ENCODE peak calls at places on chromosomes 11 and 22, in six cellular contexts. One of them, this sample, is unnamed.

GRCh38 chr22:38879102-38879729 is 7.2 kb upstream of the CBX6 start:
- DNase-seq in left lung: no peak
- DNase-seq in IMR-90: no peak
- DNase-seq in coronary artery: no peak
- DNase-seq in WTC11: no peak
- DNase-seq in OCI-LY7: no peak
- DNase-seq in this sample: no peak

GRCh38 chr11:14054708-14055107 is 92.2 kb downstream of the SPON1 start:
- DNase-seq in OCI-LY7: peak
- DNase-seq in left lung: no peak
- DNase-seq in IMR-90: no peak
- DNase-seq in WTC11: no peak
- DNase-seq in coronary artery: no peak
- DNase-seq in this sample: no peak

GRCh38 chr11:124068711-124069110 is 27.6 kb upstream of the OR10G7 start:
- DNase-seq in coronary artery: no peak
- DNase-seq in left lung: no peak
- DNase-seq in WTC11: no peak
- DNase-seq in IMR-90: no peak
- DNase-seq in OCI-LY7: no peak
- DNase-seq in this sample: no peak

GRCh38 chr11:11640152-11640551 is 18.3 kb upstream of the GALNT18 start:
- DNase-seq in left lung: no peak
- DNase-seq in OCI-LY7: no peak
- DNase-seq in WTC11: no peak
- DNase-seq in IMR-90: peak
- DNase-seq in coronary artery: no peak
- DNase-seq in this sample: no peak

GRCh38 chr11:2644844-2645778 is 54.7 kb downstream of the KCNQ1OT1 start:
- DNase-seq in left lung: no peak
- DNase-seq in coronary artery: no peak
- DNase-seq in OCI-LY7: no peak
- DNase-seq in IMR-90: no peak
- DNase-seq in WTC11: no peak
- DNase-seq in this sample: no peak

GRCh38 chr11:14323118-14323676 is 35.8 kb downstream of the RRAS2 start:
- DNase-seq in WTC11: no peak
- DNase-seq in left lung: no peak
- DNase-seq in OCI-LY7: no peak
- DNase-seq in IMR-90: no peak
- DNase-seq in coronary artery: no peak
- DNase-seq in this sample: no peak

GRCh38 chr11:113506461-113506860 is 31.3 kb upstream of the DRD2 start:
- DNase-seq in WTC11: no peak
- DNase-seq in left lung: no peak
- DNase-seq in OCI-LY7: no peak
- DNase-seq in coronary artery: peak
- DNase-seq in IMR-90: no peak
- DNase-seq in this sample: no peak

GRCh38 chr22:40477683-40478348 is 107.4 kb downstream of the SGSM3 start:
- DNase-seq in WTC11: no peak
- DNase-seq in coronary artery: no peak
- DNase-seq in left lung: no peak
- DNase-seq in OCI-LY7: no peak
- DNase-seq in IMR-90: no peak
- DNase-seq in this sample: no peak

GRCh38 chr11:114140826-114141225 is 81.3 kb downstream of the ZBTB16 start:
- DNase-seq in WTC11: no peak
- DNase-seq in OCI-LY7: no peak
- DNase-seq in left lung: no peak
- DNase-seq in coronary artery: no peak
- DNase-seq in IMR-90: no peak
- DNase-seq in this sample: no peak

GRCh38 chr11:4677948-4678347 is 19.7 kb downstream of the OR51E2 start:
- DNase-seq in IMR-90: no peak
- DNase-seq in coronary artery: no peak
- DNase-seq in WTC11: no peak
- DNase-seq in left lung: no peak
- DNase-seq in OCI-LY7: no peak
- DNase-seq in this sample: no peak

GRCh38 chr11:2699185-2699530 is 636 bp downstream of the KCNQ1OT1 start:
- DNase-seq in OCI-LY7: peak
- DNase-seq in WTC11: peak
- DNase-seq in coronary artery: peak
- DNase-seq in left lung: peak
- DNase-seq in IMR-90: peak
- DNase-seq in this sample: no peak

DNA sequence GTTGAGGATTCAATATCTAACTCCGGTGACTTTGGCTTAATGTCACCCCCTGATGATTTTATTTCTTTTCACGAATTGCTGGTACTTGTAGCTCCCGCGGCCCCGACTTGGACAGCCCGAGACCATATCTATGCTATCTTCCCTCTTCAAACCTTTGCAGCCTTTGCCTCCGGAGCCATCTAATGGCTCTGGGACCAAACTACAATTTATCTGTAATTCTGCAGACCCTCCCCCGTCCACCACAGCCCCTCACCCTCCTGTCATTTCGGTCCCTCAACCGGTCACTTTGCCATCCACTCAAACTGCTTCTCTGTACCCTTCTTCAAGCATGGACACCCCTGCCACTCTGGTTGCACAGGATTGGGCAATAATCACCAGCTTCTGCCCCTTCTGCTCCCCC is 25.7 kb upstream of the ALDH3B2 start:
- DNase-seq in coronary artery: no peak
- DNase-seq in OCI-LY7: no peak
- DNase-seq in WTC11: peak
- DNase-seq in left lung: no peak
- DNase-seq in IMR-90: no peak
- DNase-seq in this sample: no peak
- TF ChIP-seq CTCF in coronary artery: no peak
- TF ChIP-seq CTCF in OCI-LY7: peak
- TF ChIP-seq CTCF in WTC11: no peak
- TF ChIP-seq CTCF in left lung: no peak
- TF ChIP-seq CTCF in IMR-90: no peak
- TF ChIP-seq CTCF in this sample: no peak

DNA sequence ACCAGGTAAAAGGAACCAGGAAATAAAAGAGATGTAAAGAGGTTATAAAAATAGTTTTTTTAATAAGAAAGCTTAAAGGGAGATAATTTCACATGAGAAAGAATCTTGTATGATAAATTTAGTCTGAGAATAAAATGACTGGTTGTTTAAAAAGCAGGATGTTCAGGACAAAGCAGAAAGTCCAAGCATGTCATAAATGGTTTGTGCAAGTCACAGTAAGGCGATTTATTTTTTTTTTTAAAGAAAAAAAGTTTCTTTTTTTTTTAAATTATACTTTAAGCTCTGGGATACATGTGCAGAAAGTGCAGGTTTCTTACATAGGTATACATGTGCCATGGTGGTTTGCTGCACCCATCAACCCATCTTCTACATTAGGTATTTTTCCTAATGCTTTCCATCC is 30.8 kb downstream of the GLYATL2 start:
- DNase-seq in left lung: no peak
- DNase-seq in IMR-90: no peak
- DNase-seq in coronary artery: no peak
- DNase-seq in WTC11: no peak
- DNase-seq in OCI-LY7: peak
- DNase-seq in this sample: no peak
- TF ChIP-seq CTCF in left lung: no peak
- TF ChIP-seq CTCF in IMR-90: no peak
- TF ChIP-seq CTCF in coronary artery: no peak
- TF ChIP-seq CTCF in WTC11: no peak
- TF ChIP-seq CTCF in OCI-LY7: no peak
- TF ChIP-seq CTCF in this sample: no peak

DNA sequence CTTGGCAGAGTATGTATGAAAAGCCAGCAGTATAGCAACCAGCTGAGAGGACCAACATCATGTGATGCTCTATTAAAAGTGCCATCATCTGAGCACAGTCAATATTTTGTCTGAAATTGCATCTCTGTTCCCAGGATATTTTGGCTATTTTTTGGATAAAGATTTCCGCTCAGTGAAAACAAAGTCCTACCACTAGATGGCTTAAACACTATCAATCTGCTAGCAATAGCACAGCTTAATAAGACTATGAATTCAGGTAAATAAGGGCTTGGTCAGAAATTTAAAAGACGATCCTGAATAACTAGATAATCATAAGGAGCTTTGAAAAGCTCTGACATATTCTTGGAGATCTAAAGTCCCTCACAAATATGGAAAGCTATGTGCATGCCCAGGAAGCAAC is 74.4 kb downstream of the MS4A13 start:
- DNase-seq in coronary artery: no peak
- DNase-seq in IMR-90: no peak
- DNase-seq in OCI-LY7: no peak
- DNase-seq in WTC11: no peak
- DNase-seq in left lung: no peak
- DNase-seq in this sample: no peak
- TF ChIP-seq CTCF in coronary artery: no peak
- TF ChIP-seq CTCF in IMR-90: peak
- TF ChIP-seq CTCF in OCI-LY7: peak
- TF ChIP-seq CTCF in WTC11: no peak
- TF ChIP-seq CTCF in left lung: no peak
- TF ChIP-seq CTCF in this sample: no peak

GRCh38 chr22:24543068-24543675 is 11.8 kb downstream of the GUCD1 start:
- DNase-seq in left lung: no peak
- DNase-seq in IMR-90: no peak
- DNase-seq in coronary artery: no peak
- DNase-seq in OCI-LY7: no peak
- DNase-seq in WTC11: no peak
- DNase-seq in this sample: no peak

GRCh38 chr22:24543679-24544243 is 11.2 kb downstream of the GUCD1 start:
- DNase-seq in left lung: no peak
- DNase-seq in OCI-LY7: no peak
- DNase-seq in WTC11: no peak
- DNase-seq in IMR-90: no peak
- DNase-seq in coronary artery: no peak
- DNase-seq in this sample: no peak

GRCh38 chr22:24541681-24542515 is 13.0 kb downstream of the GUCD1 start:
- DNase-seq in WTC11: no peak
- DNase-seq in IMR-90: no peak
- DNase-seq in coronary artery: no peak
- DNase-seq in left lung: no peak
- DNase-seq in OCI-LY7: no peak
- DNase-seq in this sample: no peak

GRCh38 chr22:24540470-24540869 is 14.5 kb downstream of the GUCD1 start:
- DNase-seq in WTC11: no peak
- DNase-seq in coronary artery: no peak
- DNase-seq in left lung: no peak
- DNase-seq in OCI-LY7: no peak
- DNase-seq in IMR-90: no peak
- DNase-seq in this sample: no peak

GRCh38 chr22:24542641-24543040 is 12.3 kb downstream of the GUCD1 start:
- DNase-seq in WTC11: no peak
- DNase-seq in coronary artery: no peak
- DNase-seq in OCI-LY7: no peak
- DNase-seq in left lung: peak
- DNase-seq in IMR-90: no peak
- DNase-seq in this sample: no peak
- TF ChIP-seq CTCF in WTC11: no peak
- TF ChIP-seq CTCF in coronary artery: no peak
- TF ChIP-seq CTCF in OCI-LY7: no peak
- TF ChIP-seq CTCF in left lung: no peak
- TF ChIP-seq CTCF in IMR-90: no peak
- TF ChIP-seq CTCF in this sample: no peak

GRCh38 chr11:119808431-119809185 is 79.6 kb upstream of the NECTIN1 start:
- DNase-seq in WTC11: no peak
- DNase-seq in IMR-90: no peak
- DNase-seq in OCI-LY7: no peak
- DNase-seq in coronary artery: no peak
- DNase-seq in left lung: no peak
- DNase-seq in this sample: no peak

GRCh38 chr11:119807841-119808240 is 78.8 kb upstream of the NECTIN1 start:
- DNase-seq in coronary artery: no peak
- DNase-seq in OCI-LY7: no peak
- DNase-seq in left lung: no peak
- DNase-seq in WTC11: no peak
- DNase-seq in IMR-90: no peak
- DNase-seq in this sample: no peak

GRCh38 chr11:119807402-119807801 is 78.4 kb upstream of the NECTIN1 start:
- DNase-seq in left lung: no peak
- DNase-seq in OCI-LY7: no peak
- DNase-seq in coronary artery: no peak
- DNase-seq in WTC11: no peak
- DNase-seq in IMR-90: no peak
- DNase-seq in this sample: no peak

GRCh38 chr11:119810478-119811232 is 81.7 kb upstream of the NECTIN1 start:
- DNase-seq in WTC11: no peak
- DNase-seq in OCI-LY7: no peak
- DNase-seq in IMR-90: no peak
- DNase-seq in left lung: no peak
- DNase-seq in coronary artery: no peak
- DNase-seq in this sample: no peak

DNA sequence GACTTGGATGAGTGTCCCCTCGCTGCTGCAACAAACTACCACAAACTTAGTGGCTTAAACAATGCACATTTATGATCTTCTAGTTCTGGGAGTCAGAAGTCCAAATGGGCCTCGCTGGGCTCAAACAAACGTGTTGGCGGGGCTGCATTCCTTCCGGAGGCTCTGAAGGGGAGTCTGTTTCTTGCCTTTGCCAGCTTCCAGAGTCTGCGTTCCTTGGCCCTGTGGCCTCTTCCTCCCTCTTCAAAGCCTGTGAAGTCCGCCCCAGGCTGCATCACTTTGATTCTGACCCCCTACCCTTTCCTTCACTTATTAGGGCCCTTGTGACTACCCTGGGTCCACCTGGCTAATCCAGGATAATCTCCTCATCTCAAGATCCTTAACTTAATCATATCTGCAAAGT is 80.3 kb upstream of the NECTIN1 start:
- DNase-seq in WTC11: no peak
- DNase-seq in IMR-90: no peak
- DNase-seq in OCI-LY7: no peak
- DNase-seq in coronary artery: no peak
- DNase-seq in left lung: no peak
- DNase-seq in this sample: no peak
- TF ChIP-seq CTCF in WTC11: no peak
- TF ChIP-seq CTCF in IMR-90: no peak
- TF ChIP-seq CTCF in OCI-LY7: no peak
- TF ChIP-seq CTCF in coronary artery: no peak
- TF ChIP-seq CTCF in left lung: no peak
- TF ChIP-seq CTCF in this sample: no peak

GRCh38 chr11:43697679-43698078 is 17.1 kb downstream of the HSD17B12 start:
- DNase-seq in WTC11: no peak
- DNase-seq in left lung: no peak
- DNase-seq in IMR-90: peak
- DNase-seq in OCI-LY7: no peak
- DNase-seq in coronary artery: no peak
- DNase-seq in this sample: no peak
- TF ChIP-seq CTCF in WTC11: no peak
- TF ChIP-seq CTCF in left lung: no peak
- TF ChIP-seq CTCF in IMR-90: no peak
- TF ChIP-seq CTCF in OCI-LY7: no peak
- TF ChIP-seq CTCF in coronary artery: no peak
- TF ChIP-seq CTCF in this sample: no peak

This sample was measured in GM13976.